ENCODE peak calls at places on chromosomes 7 and 10, in six cellular contexts. K, T, W, I, U and C are unnamed samples.
A peak's percentile ranks its signal among the peaks of the same experiment; 100 is the strongest.

GRCh38 chr10:121647401-121647800 is 49.2 kb upstream of the FGFR2 start:
- DNase-seq in K (no peak), T (no peak), W (no peak), I (no peak), U (no peak), C (no peak)

GRCh38 chr7:37534893-37535610 is 86.4 kb upstream of the ELMO1 start:
- DNase-seq in K (no peak), T (no peak), W (no peak), I (no peak), U (no peak), C (no peak)

GRCh38 chr10:129387258-129387525 is 79.8 kb upstream of the MGMT start:
- DNase-seq in K (no peak), T (no peak), W (no peak), I (no peak), U (no peak), C (no peak)

GRCh38 chr7:5553298-5553877 is 129.8 kb upstream of the TNRC18 start:
- DNase-seq in K (no peak), T (no peak), W (no peak), I (peak; percentile 25), U (no peak), C (no peak)

GRCh38 chr7:67402280-67402679 is 405.6 kb downstream of the TYW1 start:
- DNase-seq in K (no peak), T (no peak), W (peak; percentile 0), I (no peak), U (no peak), C (no peak)

GRCh38 chr10:35640474-35640873 is 1.6 kb downstream of the FZD8 start:
- DNase-seq in K (no peak), T (peak; percentile 73), W (peak; percentile 89), I (peak; percentile 94), U (peak; percentile 31), C (peak; percentile 61)

GRCh38 chr7:108598153-108598552 is 28.5 kb downstream of the DNAJB9 start:
- DNase-seq in K (no peak), T (no peak), W (no peak), I (no peak), U (no peak), C (no peak)

GRCh38 chr7:79872171-79872570 is 262.5 kb upstream of the GNAI1 start:
- DNase-seq in K (no peak), T (no peak), W (no peak), I (no peak), U (no peak), C (no peak)

GRCh38 chr7:141700848-141701371 is 1.1 kb downstream of the DENND11 start:
- DNase-seq in K (peak; percentile 24), T (no peak), W (no peak), I (no peak), U (no peak), C (no peak)

GRCh38 chr7:150824379-150825177 is 24.0 kb downstream of the TMEM176A start:
- DNase-seq in K (no peak), T (no peak), W (no peak), I (no peak), U (no peak), C (no peak)
- H3K4me3 ChIP-seq in K (no peak overlapping the region), T (no peak overlapping the region), W (no peak overlapping the region), I (no peak overlapping the region), U (no peak overlapping the region), C (no peak overlapping the region)

DNA sequence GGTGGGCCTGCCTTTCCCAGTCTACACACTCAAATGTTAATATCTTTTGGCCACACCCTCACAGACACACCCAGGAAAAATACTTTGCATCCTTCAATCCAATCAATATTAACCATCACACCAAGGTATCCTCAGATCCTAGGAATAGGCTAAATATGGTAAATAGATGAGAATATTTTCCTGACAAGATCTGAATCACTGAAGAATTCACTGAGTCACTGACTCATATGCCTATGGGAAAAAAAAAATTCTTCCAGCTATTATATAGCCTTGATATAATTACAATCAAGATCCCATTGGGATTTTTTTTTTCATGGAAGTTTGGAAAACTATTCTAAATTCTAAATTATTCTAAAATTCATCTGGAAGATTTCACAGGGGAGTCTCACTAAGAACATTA is 65.8 kb downstream of the INHBA start:
- DNase-seq in K (no peak), T (peak; percentile 29), W (no peak), I (peak; percentile 25), U (no peak), C (no peak)
- H3K4me1 ChIP-seq in K (no peaks in the 10 kb centered on the region), T (no peaks in the 10 kb centered on the region), W (no peaks in the 10 kb centered on the region), I (no peaks in the 10 kb centered on the region), U (no peaks in the 10 kb centered on the region), C (no peaks in the 10 kb centered on the region)

DNA sequence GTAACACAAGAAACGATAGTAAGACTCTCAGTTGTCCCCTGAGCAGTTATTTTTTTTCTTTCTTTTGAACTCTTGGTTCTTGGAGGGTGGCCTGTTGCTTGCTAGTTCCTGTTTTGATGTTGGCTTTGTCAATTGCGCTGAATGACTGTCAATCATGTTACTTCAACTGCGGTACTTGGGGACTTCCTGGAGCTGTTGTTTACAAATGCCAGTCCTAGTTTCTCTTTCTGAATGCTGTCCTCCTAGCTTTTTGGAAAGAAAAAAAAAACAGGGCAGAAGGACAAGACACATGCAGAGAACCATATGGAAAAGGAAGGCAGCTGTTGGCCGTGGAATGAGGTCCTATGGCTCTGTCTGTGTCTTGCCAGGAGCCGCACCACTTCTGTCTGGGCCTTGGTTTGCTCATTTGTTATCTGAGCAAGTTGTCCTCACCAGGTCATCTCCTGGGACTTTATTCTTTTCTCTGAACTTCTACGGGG is 7.0 kb upstream of the PDCD4 start:
- DNase-seq in K (peak; percentile 51), T (no peak), W (no peak), I (no peak), U (peak; percentile 64), C (no peak)
- H3K4me3 ChIP-seq in K (peak overlapping the region; percentile 5), T (no peak overlapping the region), W (no peak overlapping the region), I (no peak overlapping the region), U (peak overlapping the region; percentile 34), C (no peak overlapping the region)

GRCh38 chr10:124715479-124715878 is 28.7 kb downstream of the FAM53B start:
- DNase-seq in K (peak; percentile 44), T (no peak), W (peak; percentile 35), I (no peak), U (no peak), C (no peak)
- H3K4me1 ChIP-seq in K (peaks cover 70% of the 10 kb centered on the region), T (peaks cover 5% of the 10 kb centered on the region), W (peaks cover 60% of the 10 kb centered on the region), I (peaks cover 15% of the 10 kb centered on the region), U (peaks cover 7% of the 10 kb centered on the region), C (peaks cover 20% of the 10 kb centered on the region)

GRCh38 chr7:32200593-32200992 is 130.4 kb upstream of the PDE1C start:
- DNase-seq in K (no peak), T (no peak), W (no peak), I (no peak), U (no peak), C (no peak)

GRCh38 chr7:32206488-32206887 is 136.3 kb upstream of the PDE1C start:
- DNase-seq in K (no peak), T (no peak), W (no peak), I (no peak), U (no peak), C (no peak)

GRCh38 chr7:32206987-32207386 is 136.8 kb upstream of the PDE1C start:
- DNase-seq in K (no peak), T (peak; percentile 25), W (no peak), I (peak; percentile 44), U (no peak), C (peak; percentile 7)

GRCh38 chr7:32204361-32205018 is 134.3 kb upstream of the PDE1C start:
- DNase-seq in K (no peak), T (peak; percentile 84), W (no peak), I (peak; percentile 96), U (no peak), C (peak; percentile 70)
- H3K4me3 ChIP-seq in K (no peak overlapping the region), T (no peak overlapping the region), W (peak overlapping the region; percentile 12), I (peak overlapping the region; percentile 64), U (peak overlapping the region; percentile 37), C (no peak overlapping the region)

DNA sequence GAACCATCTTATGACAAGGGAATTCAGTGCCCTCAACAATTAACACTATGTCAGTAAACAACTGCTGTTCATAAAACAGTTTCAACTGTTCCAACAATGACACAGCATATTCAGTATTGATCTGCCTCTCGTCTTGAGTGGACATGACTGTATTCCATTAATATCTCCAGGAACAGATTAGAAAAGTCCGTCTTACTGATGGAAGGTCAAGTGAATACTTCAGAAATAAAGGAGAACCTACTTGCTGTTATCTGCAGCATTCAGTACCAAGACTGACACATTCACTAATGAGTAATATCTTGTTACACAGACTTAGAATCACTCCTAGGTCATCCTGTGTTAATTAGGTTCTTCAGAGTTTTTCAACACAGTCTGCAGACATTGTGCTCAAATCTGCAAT is 12.1 kb downstream of the KBTBD2 start:
- DNase-seq in K (no peak), T (peak; percentile 19), W (no peak), I (no peak), U (no peak), C (peak; percentile 59)
- H3K4me1 ChIP-seq in K (peaks cover 42% of the 10 kb centered on the region), T (peaks cover 6% of the 10 kb centered on the region), W (peaks cover 5% of the 10 kb centered on the region), I (no peaks in the 10 kb centered on the region), U (no peaks in the 10 kb centered on the region), C (peaks cover 23% of the 10 kb centered on the region)